ENCODE peak calls at places on chromosomes 6 and 20, in seven cellular contexts. G, T, W, C, X, B and D are unnamed samples. For H3K4me1, the result is how much of the 10 kb centered on the place peaks cover.

GRCh38 chr6:45419574-45420082 is 41.9 kb upstream of the SUPT3H start:
- DNase-seq in B (no peak), T (peak), G (peak), X (peak), C (peak), W (peak), D (peak)

GRCh38 chr6:44621846-44622245 is 234.3 kb downstream of the CDC5L start:
- DNase-seq in X (no peak), W (no peak), T (no peak), C (no peak), G (no peak), B (no peak), D (no peak)

GRCh38 chr20:38692436-38693411 is 31.6 kb upstream of the SLC32A1 start:
- DNase-seq in C (peak), B (peak), T (no peak), X (peak), G (peak), W (peak), D (peak)

GRCh38 chr20:22901921-22902320 is 133.2 kb upstream of the SSTR4 start:
- DNase-seq in G (no peak), B (no peak), X (no peak), W (no peak), T (no peak), C (no peak), D (no peak)

GRCh38 chr20:8545212-8545611 is 413.1 kb downstream of the PLCB1 start:
- DNase-seq in G (no peak), T (no peak), W (no peak), C (no peak), X (no peak), B (peak), D (no peak)

GRCh38 chr6:4336084-4336483 is 200.7 kb upstream of the ECI2 start:
- DNase-seq in W (no peak), C (no peak), B (no peak), T (no peak), G (no peak), X (no peak), D (no peak)

GRCh38 chr20:8583209-8584106 is 451.4 kb downstream of the PLCB1 start:
- DNase-seq in C (no peak), B (peak), X (no peak), W (no peak), G (no peak), T (no peak), D (peak)

GRCh38 chr6:142764306-142764705 is 180.7 kb downstream of the HIVEP2 start:
- DNase-seq in G (no peak), B (no peak), W (no peak), T (no peak), X (no peak), C (no peak), D (no peak)

GRCh38 chr6:18262812-18263560 is 1.3 kb downstream of the DEK start:
- DNase-seq in X (no peak), W (no peak), C (no peak), T (no peak), G (no peak), B (peak), D (peak)

GRCh38 chr6:111653961-111654360 is 48.3 kb upstream of the TRAF3IP2 start:
- DNase-seq in G (no peak), X (no peak), B (no peak), W (no peak), C (no peak), T (no peak), D (no peak)

GRCh38 chr20:10516529-10516928 is 81.4 kb downstream of the SLX4IP start:
- DNase-seq in B (no peak), X (no peak), G (no peak), T (no peak), C (no peak), W (no peak), D (no peak)

GRCh38 chr6:152313542-152314482 is 323.4 kb downstream of the SYNE1 start:
- DNase-seq in C (no peak), X (no peak), B (peak), W (no peak), G (peak), T (no peak), D (peak)

GRCh38 chr20:50221501-50222323 is 31.1 kb downstream of the CEBPB start:
- DNase-seq in X (peak), C (peak), T (peak), B (peak), G (no peak), W (no peak), D (no peak)

GRCh38 chr20:46368902-46369268 is 37.5 kb downstream of the ELMO2 start:
- DNase-seq in X (no peak), B (peak), T (no peak), G (no peak), C (no peak), W (no peak), D (no peak)

GRCh38 chr6:2232445-2232844 is 13.0 kb downstream of the GMDS start:
- DNase-seq in C (no peak), W (no peak), X (no peak), B (no peak), T (no peak), G (no peak), D (no peak)

GRCh38 chr6:89930789-89931188 is 36.5 kb downstream of the GJA10 start:
- DNase-seq in X (no peak), B (no peak), G (no peak), W (no peak), C (no peak), T (no peak), D (no peak)

GRCh38 chr20:62168890-62169435 is 13.9 kb upstream of the MTG2 start:
- DNase-seq in B (no peak), G (no peak), X (no peak), T (peak), W (no peak), C (no peak), D (no peak)

GRCh38 chr20:9467995-9468394 is 46.4 kb upstream of the LAMP5 start:
- DNase-seq in C (no peak), X (no peak), W (no peak), B (no peak), G (peak), T (no peak), D (no peak)

GRCh38 chr20:60224914-60225313 is 266.7 kb downstream of the CDH26 start:
- DNase-seq in T (no peak), G (peak), B (no peak), W (no peak), C (no peak), X (no peak), D (no peak)

GRCh38 chr6:39273394-39273793 is 40.8 kb downstream of the KCNK17 start:
- DNase-seq in C (no peak), X (peak), T (no peak), B (no peak), G (no peak), W (no peak), D (no peak)

GRCh38 chr20:46832555-46832954 is 62.1 kb upstream of the EYA2 start:
- DNase-seq in G (no peak), B (peak), X (no peak), W (no peak), C (no peak), T (no peak), D (no peak)

GRCh38 chr6:46933751-46934150 is 12.0 kb upstream of the ADGRF5 start:
- DNase-seq in B (no peak), C (no peak), X (no peak), W (no peak), T (no peak), G (no peak), D (no peak)

GRCh38 chr6:47631248-47632196 is 66.9 kb upstream of the ADGRF4 start:
- DNase-seq in C (no peak), B (peak), W (no peak), T (no peak), G (peak), X (peak), D (peak)

GRCh38 chr6:186221-186965 is 105.9 kb upstream of the DUSP22 start:
- DNase-seq in T (no peak), W (no peak), C (no peak), G (peak), B (peak), X (no peak), D (no peak)
- H3K4me1 ChIP-seq in T (under half), W (under half), C (under half), G (under half), B (under half), X (under half), D (under half)

DNA sequence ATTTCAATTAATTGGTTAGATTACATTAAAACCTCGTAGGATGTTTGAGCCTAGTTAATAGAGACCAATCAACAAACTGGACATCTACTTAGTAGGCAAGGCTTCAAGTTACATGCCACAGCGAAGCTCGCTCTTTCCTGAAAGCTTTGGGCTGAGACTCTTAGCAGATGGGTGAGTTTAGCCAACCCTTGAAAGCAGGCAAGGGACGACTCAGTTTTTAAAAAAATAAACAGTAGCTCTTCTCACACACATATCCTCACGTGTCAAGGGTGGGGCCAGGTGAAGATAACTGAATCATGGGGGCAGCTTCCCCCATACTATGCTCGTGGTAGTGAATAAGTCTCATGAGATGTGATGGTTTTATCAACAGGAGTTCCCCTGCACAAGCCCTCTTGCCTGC is 775 bp downstream of the MTFR2 start:
- DNase-seq in B (peak), W (no peak), T (no peak), X (peak), G (no peak), C (no peak), D (peak)
- H3K27ac ChIP-seq in B (no peak), W (no peak), T (no peak), X (peak), G (no peak), C (no peak), D (no peak)

DNA sequence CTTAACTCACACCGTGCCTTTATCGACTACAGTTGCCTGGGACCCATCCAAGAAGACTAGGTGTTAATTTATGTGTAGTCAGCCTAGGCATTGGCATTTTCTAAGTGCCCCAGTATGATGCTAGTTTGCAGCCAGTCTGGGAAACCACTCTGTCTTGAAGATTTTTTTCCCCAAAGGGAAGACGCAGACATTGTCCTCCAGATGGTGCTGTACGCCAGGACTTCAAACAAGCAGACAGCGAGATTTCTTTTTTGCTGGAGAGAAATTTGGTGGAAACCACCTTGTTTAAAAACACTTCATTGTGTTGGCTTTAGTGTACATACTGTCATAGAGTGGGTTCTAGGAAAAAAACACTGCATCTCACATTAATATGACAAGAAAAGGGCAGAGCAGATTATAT is 30.0 kb downstream of the ALDH5A1 start:
- DNase-seq in W (no peak), B (peak), G (peak), X (peak), T (no peak), C (no peak), D (peak)
- TF ChIP-seq CTCF in W (no peak), B (peak), G (peak), X (peak), T (no peak), C (peak), D (peak)

DNA sequence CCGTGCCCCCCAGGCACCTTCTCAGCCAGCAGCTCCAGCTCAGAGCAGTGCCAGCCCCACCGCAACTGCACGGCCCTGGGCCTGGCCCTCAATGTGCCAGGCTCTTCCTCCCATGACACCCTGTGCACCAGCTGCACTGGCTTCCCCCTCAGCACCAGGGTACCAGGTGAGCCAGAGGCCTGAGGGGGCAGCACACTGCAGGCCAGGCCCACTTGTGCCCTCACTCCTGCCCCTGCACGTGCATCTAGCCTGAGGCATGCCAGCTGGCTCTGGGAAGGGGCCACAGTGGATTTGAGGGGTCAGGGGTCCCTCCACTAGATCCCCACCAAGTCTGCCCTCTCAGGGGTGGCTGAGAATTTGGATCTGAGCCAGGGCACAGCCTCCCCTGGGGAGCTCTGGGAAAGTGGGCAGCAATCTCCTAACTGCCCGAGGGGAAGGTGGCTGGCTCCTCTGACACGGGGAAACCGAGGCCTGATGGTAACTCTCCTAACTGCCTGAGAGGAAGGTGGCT is 960 bp downstream of the TNFRSF6B start:
- DNase-seq in C (peak), T (peak), B (no peak), X (no peak), G (no peak), W (peak), D (peak)
- H3K4me1 ChIP-seq in C (half or more), T (under half), B (under half), X (under half), G (under half), W (under half), D (under half)

DNA sequence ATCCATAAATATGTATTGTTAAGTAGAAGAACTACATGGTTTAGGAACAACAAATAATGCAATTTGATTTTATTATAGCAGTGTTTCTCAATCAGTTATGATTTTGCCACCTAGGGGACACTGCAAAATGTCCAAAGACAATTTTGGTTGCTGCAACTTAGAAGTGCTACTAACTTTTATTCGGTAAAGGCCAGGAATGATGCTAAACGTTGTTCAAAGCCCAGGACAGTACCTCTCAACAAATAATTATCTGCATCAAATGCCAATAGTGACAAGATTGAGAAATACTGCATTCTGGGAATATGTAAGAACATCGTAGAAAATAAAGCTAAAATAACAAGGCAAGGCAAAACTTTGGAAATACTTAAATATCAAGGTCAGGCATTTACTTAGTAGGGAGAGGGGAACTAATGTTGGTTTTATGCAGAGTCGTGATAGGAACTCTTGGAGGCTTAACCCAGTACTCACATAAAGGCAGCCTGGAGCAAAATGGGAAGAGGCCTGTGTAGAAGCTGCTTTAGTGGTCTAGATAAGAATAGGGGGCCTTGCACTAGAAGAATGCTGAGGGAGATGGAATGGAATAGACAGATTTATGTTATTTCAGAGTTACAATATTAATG is 687.1 kb upstream of the CITED2 start:
- DNase-seq in C (no peak), W (no peak), T (no peak), B (no peak), G (no peak), X (no peak), D (no peak)
- H3K27ac ChIP-seq in C (no peak), W (no peak), T (no peak), B (peak), G (no peak), X (peak), D (peak)

GRCh38 chr6:130282234-130282995 is 59.7 kb upstream of the SAMD3 start:
- DNase-seq in T (no peak), B (peak), X (no peak), C (no peak), W (no peak), G (peak), D (no peak)
- TF ChIP-seq CTCF in T (no peak), B (peak), X (peak), C (no peak), W (no peak), G (peak), D (peak)

DNA sequence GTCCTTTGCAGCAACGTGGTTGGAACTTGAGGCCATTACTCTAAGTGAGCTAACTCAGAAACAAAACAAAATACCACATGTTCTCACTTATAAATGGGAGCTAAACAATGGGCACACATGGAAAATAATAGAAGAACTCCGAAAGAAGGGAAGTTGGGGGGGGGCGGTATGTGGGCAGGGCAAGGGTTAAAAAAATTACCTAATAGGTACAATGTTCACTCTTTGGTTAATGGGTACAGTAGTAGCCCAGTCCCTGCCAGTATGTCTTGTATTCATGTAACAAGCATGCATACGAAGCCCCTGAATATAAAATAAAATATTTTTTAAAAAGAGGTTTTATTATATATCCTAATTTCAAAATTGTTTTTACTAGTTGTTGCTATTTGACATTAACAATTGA is 15.3 kb upstream of the FHL5 start:
- DNase-seq in B (no peak), W (no peak), C (no peak), G (no peak), X (no peak), T (no peak), D (no peak)
- H3K4me1 ChIP-seq in B (under half), W (under half), C (under half), G (under half), X (under half), T (under half), D (under half)